ENCODE peak calls at places on chromosomes 13 and 19, in six cellular contexts. One of them, this sample, is unnamed.

GRCh38 chr19:13130886-13131490 is 12.9 kb downstream of the NACC1 start:
- DNase-seq in GM12865: no peak
- DNase-seq in heart left ventricle: no peak
- DNase-seq in GM06990: no peak
- DNase-seq in IMR-90: no peak
- DNase-seq in fibroblast of pulmonary artery: no peak
- DNase-seq in this sample: no peak

GRCh38 chr13:73998631-73999030 is 135.6 kb downstream of the KLF12 start:
- DNase-seq in fibroblast of pulmonary artery: no peak
- DNase-seq in IMR-90: no peak
- DNase-seq in heart left ventricle: no peak
- DNase-seq in GM12865: peak
- DNase-seq in GM06990: no peak
- DNase-seq in this sample: no peak

GRCh38 chr19:47445937-47446402 is 25.7 kb downstream of the SLC8A2 start:
- DNase-seq in IMR-90: no peak
- DNase-seq in fibroblast of pulmonary artery: peak
- DNase-seq in heart left ventricle: no peak
- DNase-seq in GM12865: peak
- DNase-seq in GM06990: peak
- DNase-seq in this sample: no peak

GRCh38 chr13:33509642-33510229 is 224.2 kb upstream of the STARD13 start:
- DNase-seq in GM06990: no peak
- DNase-seq in fibroblast of pulmonary artery: peak
- DNase-seq in GM12865: no peak
- DNase-seq in heart left ventricle: peak
- DNase-seq in IMR-90: no peak
- DNase-seq in this sample: no peak

GRCh38 chr19:12956446-12957388 is at the start of gene GADD45GIP1:
- DNase-seq in heart left ventricle: peak
- DNase-seq in GM06990: peak
- DNase-seq in GM12865: peak
- DNase-seq in IMR-90: peak
- DNase-seq in fibroblast of pulmonary artery: peak
- DNase-seq in this sample: no peak

GRCh38 chr13:107866007-107866665 is 349.2 kb downstream of the LIG4 start:
- DNase-seq in GM12865: no peak
- DNase-seq in heart left ventricle: no peak
- DNase-seq in fibroblast of pulmonary artery: peak
- DNase-seq in GM06990: no peak
- DNase-seq in IMR-90: peak
- DNase-seq in this sample: no peak

GRCh38 chr19:14871619-14872230 is 14.2 kb downstream of the OR7A17 start:
- DNase-seq in GM12865: peak
- DNase-seq in fibroblast of pulmonary artery: peak
- DNase-seq in GM06990: no peak
- DNase-seq in IMR-90: peak
- DNase-seq in heart left ventricle: no peak
- DNase-seq in this sample: no peak

GRCh38 chr13:112730157-112730671 is 40.4 kb downstream of the ATP11A start:
- DNase-seq in GM06990: no peak
- DNase-seq in heart left ventricle: peak
- DNase-seq in IMR-90: no peak
- DNase-seq in fibroblast of pulmonary artery: peak
- DNase-seq in GM12865: no peak
- DNase-seq in this sample: no peak

GRCh38 chr13:66468656-66469055 is 761.5 kb downstream of the PCDH9 start:
- DNase-seq in GM12865: no peak
- DNase-seq in fibroblast of pulmonary artery: no peak
- DNase-seq in GM06990: no peak
- DNase-seq in IMR-90: peak
- DNase-seq in heart left ventricle: no peak
- DNase-seq in this sample: no peak

GRCh38 chr13:93903909-93904308 is 575.6 kb downstream of the DCT start:
- DNase-seq in GM06990: no peak
- DNase-seq in fibroblast of pulmonary artery: no peak
- DNase-seq in IMR-90: peak
- DNase-seq in GM12865: no peak
- DNase-seq in heart left ventricle: no peak
- DNase-seq in this sample: no peak

GRCh38 chr13:24038846-24039330 is 121.6 kb upstream of the SPATA13 start:
- DNase-seq in heart left ventricle: no peak
- DNase-seq in fibroblast of pulmonary artery: no peak
- DNase-seq in GM12865: no peak
- DNase-seq in IMR-90: peak
- DNase-seq in GM06990: no peak
- DNase-seq in this sample: no peak

GRCh38 chr19:10043286-10043927 is 30.1 kb downstream of the RDH8 start:
- DNase-seq in IMR-90: peak
- DNase-seq in GM12865: no peak
- DNase-seq in heart left ventricle: no peak
- DNase-seq in GM06990: no peak
- DNase-seq in fibroblast of pulmonary artery: peak
- DNase-seq in this sample: no peak

GRCh38 chr13:29753593-29754485 is 96.6 kb downstream of the UBL3 start:
- DNase-seq in heart left ventricle: no peak
- DNase-seq in GM06990: no peak
- DNase-seq in GM12865: no peak
- DNase-seq in fibroblast of pulmonary artery: no peak
- DNase-seq in IMR-90: peak
- DNase-seq in this sample: no peak

GRCh38 chr13:25114220-25114619 is 18.3 kb downstream of the PABPC3 start:
- DNase-seq in GM06990: peak
- DNase-seq in heart left ventricle: peak
- DNase-seq in GM12865: peak
- DNase-seq in fibroblast of pulmonary artery: peak
- DNase-seq in IMR-90: peak
- DNase-seq in this sample: peak

GRCh38 chr13:99303863-99304521 is 3.2 kb downstream of the GPR183 start:
- DNase-seq in heart left ventricle: no peak
- DNase-seq in GM12865: peak
- DNase-seq in GM06990: peak
- DNase-seq in fibroblast of pulmonary artery: no peak
- DNase-seq in IMR-90: no peak
- DNase-seq in this sample: no peak

GRCh38 chr19:18606281-18607221 is at the start of gene CRLF1:
- DNase-seq in GM12865: no peak
- DNase-seq in fibroblast of pulmonary artery: no peak
- DNase-seq in IMR-90: no peak
- DNase-seq in GM06990: no peak
- DNase-seq in heart left ventricle: no peak
- DNase-seq in this sample: no peak

GRCh38 chr19:48752511-48753365 is at the start of gene FUT1:
- DNase-seq in fibroblast of pulmonary artery: no peak
- DNase-seq in GM06990: peak
- DNase-seq in GM12865: peak
- DNase-seq in IMR-90: no peak
- DNase-seq in heart left ventricle: peak
- DNase-seq in this sample: no peak

GRCh38 chr19:45404557-45405434 is at the start of gene PPP1R13L:
- DNase-seq in GM06990: no peak
- DNase-seq in heart left ventricle: peak
- DNase-seq in GM12865: peak
- DNase-seq in fibroblast of pulmonary artery: peak
- DNase-seq in IMR-90: peak
- DNase-seq in this sample: no peak

GRCh38 chr13:50292082-50292481 is 276.8 kb downstream of the KCNRG start:
- DNase-seq in GM06990: no peak
- DNase-seq in GM12865: no peak
- DNase-seq in heart left ventricle: no peak
- DNase-seq in fibroblast of pulmonary artery: no peak
- DNase-seq in IMR-90: no peak
- DNase-seq in this sample: no peak

DNA sequence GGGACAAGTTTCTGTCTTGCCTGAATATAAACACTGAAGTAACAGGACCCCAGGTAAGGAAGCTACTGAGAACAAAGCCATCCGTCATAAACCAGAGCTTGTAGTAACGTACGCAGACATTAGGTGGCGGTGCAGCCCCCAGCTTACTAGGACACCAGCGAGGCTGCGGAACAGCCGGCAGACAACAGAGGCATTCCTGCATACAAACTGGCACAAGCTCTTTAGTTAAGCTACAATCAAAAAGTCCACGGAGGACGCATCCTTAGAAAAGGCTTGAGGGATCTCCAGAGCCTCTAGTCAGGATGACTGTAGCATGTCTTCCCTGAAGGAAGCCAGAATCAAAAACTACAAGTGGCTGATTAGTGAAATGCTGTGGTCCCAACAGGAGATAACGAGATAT is 26.2 kb downstream of the ZNF160 start:
- DNase-seq in GM12865: no peak
- DNase-seq in fibroblast of pulmonary artery: peak
- DNase-seq in heart left ventricle: peak
- DNase-seq in GM06990: no peak
- DNase-seq in IMR-90: peak
- DNase-seq in this sample: no peak
- TF ChIP-seq CTCF in GM12865: no peak
- TF ChIP-seq CTCF in fibroblast of pulmonary artery: peak
- TF ChIP-seq CTCF in heart left ventricle: peak
- TF ChIP-seq CTCF in GM06990: no peak
- TF ChIP-seq CTCF in IMR-90: peak
- TF ChIP-seq CTCF in this sample: peak

DNA sequence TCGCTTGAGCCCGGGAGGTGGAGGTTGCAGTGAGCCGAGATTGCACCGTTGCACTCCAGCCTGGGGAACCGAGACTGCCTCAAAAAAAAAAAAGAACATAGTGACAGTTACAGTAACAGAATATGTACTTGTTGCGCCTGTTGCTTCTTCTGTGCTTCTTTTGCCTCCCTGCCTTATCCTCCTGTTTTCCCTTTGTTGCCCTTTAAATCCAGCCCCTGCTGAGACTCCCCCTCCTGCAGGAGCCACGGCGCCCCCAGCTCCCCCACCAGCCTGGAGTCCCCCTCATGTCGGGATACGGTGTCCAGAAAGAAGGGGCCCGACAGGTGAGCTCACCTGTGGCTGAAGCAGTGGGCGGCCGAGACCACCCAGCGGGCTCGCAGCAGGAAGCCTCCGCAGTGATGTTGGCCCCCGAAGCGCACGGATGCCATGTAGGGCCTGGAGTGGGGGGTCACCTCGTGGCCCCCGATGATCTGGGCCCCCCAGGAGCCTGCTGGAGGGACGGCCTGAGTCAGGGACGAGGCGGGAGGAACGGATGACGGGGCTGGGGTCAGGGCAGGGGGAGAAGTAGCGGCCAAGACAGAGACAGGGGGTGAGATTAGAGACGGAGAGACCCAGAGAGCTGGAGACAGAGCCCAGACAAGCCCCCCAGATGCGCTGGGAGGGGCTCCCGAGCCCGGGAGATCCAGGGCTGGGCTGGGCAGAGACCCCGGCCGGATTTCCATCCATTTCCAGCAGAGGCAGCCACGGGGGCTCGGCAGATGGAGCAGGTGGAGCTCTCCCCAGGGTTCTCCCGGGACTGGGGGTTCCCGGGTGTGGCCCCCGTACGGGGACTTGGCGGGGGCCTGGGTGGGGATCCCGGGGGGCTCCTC is 537 bp downstream of the PRSS57 start:
- DNase-seq in GM12865: no peak
- DNase-seq in fibroblast of pulmonary artery: no peak
- DNase-seq in GM06990: no peak
- DNase-seq in IMR-90: no peak
- DNase-seq in heart left ventricle: no peak
- DNase-seq in this sample: no peak
- H3K4me3 ChIP-seq in GM12865: no peak
- H3K4me3 ChIP-seq in fibroblast of pulmonary artery: no peak
- H3K4me3 ChIP-seq in GM06990: no peak
- H3K4me3 ChIP-seq in IMR-90: no peak
- H3K4me3 ChIP-seq in heart left ventricle: no peak
- H3K4me3 ChIP-seq in this sample: no peak

DNA sequence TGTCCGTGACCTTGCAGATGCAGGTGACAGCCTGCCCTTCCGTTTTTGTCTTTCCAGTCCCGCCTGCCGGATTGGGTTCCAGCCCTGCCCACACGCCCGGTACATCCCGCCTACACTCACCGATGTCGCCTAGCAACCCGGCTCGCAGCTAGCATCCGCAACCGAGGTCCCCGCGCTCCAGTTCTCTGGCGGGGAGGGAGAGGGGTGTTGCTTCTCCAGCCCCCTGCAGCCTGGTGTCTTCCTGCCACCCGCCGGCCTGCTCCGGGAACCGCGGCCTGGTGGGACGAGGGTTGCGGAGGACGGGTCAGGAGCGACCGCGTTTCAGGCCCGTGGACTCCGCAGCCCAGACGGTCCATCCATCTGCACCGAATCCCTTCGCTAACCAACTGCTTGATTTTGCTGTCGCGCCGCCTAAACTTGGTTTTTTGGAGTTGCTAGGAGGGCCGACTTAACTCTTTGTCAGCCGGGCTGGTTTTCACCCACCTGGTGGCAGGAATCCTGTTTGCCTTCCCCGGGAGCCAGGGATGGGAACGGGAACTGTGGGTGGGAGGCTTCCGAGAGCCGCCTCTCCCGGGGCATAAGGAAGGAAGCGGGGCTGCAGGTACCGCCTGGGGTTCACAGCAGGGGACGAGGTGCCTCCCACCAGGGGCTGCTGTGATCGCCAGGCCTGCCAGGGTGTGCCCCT is 15.4 kb upstream of the MATK start:
- DNase-seq in GM06990: no peak
- DNase-seq in heart left ventricle: peak
- DNase-seq in fibroblast of pulmonary artery: no peak
- DNase-seq in IMR-90: no peak
- DNase-seq in GM12865: peak
- DNase-seq in this sample: no peak
- TF ChIP-seq CTCF in GM06990: no peak
- TF ChIP-seq CTCF in heart left ventricle: no peak
- TF ChIP-seq CTCF in fibroblast of pulmonary artery: peak
- TF ChIP-seq CTCF in IMR-90: peak
- TF ChIP-seq CTCF in GM12865: no peak
- TF ChIP-seq CTCF in this sample: peak

GRCh38 chr13:26254583-26255102 is 714 bp downstream of the CDK8 start:
- DNase-seq in IMR-90: peak
- DNase-seq in fibroblast of pulmonary artery: peak
- DNase-seq in heart left ventricle: peak
- DNase-seq in GM06990: peak
- DNase-seq in GM12865: peak
- DNase-seq in this sample: no peak
- H3K4me3 ChIP-seq in IMR-90: peak
- H3K4me3 ChIP-seq in fibroblast of pulmonary artery: peak
- H3K4me3 ChIP-seq in heart left ventricle: peak
- H3K4me3 ChIP-seq in GM06990: peak
- H3K4me3 ChIP-seq in GM12865: peak
- H3K4me3 ChIP-seq in this sample: peak

DNA sequence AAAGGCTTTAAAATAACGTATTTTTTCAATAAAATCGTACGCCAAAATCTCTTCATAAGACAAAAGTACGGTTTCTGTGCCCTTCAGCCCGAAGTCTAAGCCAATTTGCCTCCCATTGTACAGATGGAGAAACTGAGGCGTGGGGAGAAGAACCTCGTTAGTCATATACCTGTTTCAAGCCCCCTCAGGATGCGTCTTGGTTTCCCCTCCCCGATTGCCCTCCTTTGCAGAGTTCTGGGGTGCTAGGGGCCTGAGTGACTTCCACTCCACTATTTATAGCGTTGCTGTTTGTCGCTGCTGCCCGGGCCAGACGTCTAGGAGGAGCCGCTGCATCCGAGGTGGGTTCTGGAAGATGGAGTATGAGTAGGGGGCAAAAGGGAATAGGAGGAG is 2.3 kb upstream of the LTBP4 start:
- DNase-seq in fibroblast of pulmonary artery: no peak
- DNase-seq in heart left ventricle: no peak
- DNase-seq in GM06990: no peak
- DNase-seq in GM12865: no peak
- DNase-seq in IMR-90: no peak
- DNase-seq in this sample: no peak
- TF ChIP-seq CTCF in fibroblast of pulmonary artery: no peak
- TF ChIP-seq CTCF in heart left ventricle: no peak
- TF ChIP-seq CTCF in GM06990: no peak
- TF ChIP-seq CTCF in GM12865: no peak
- TF ChIP-seq CTCF in IMR-90: no peak
- TF ChIP-seq CTCF in this sample: no peak

This sample was measured in AG09309.